ENCODE peak calls at places on chromosomes 13 and 19, in nine cellular contexts. Y, P, O, F, A, W, B, Z and V are unnamed samples.

GRCh38 chr13:47835470-47836228 is 165.4 kb downstream of the SUCLA2 start:
- DNase-seq in W (no peak), B (no peak), P (no peak), F (no peak), A (no peak), O (no peak), Z (no peak), Y (no peak), V (no peak)

GRCh38 chr19:35168261-35168660 is 13.7 kb downstream of the FXYD5 start:
- DNase-seq in O (no peak), P (no peak), Z (no peak), W (no peak), B (no peak), A (no peak), Y (no peak), F (no peak), V (no peak)

GRCh38 chr13:100436099-100436498 is 152.5 kb downstream of the GGACT start:
- DNase-seq in O (no peak), A (no peak), F (no peak), W (no peak), Y (no peak), B (no peak), Z (no peak), P (no peak), V (no peak)

GRCh38 chr19:3821156-3821555 is 35.0 kb upstream of the MATK start:
- DNase-seq in Z (no peak), B (no peak), Y (no peak), P (no peak), F (no peak), O (no peak), W (peak; percentile 59), A (no peak), V (no peak)

GRCh38 chr19:40588926-40589569 is 12.1 kb upstream of the LTBP4 start:
- DNase-seq in B (no peak), W (no peak), Z (no peak), F (no peak), P (no peak), O (no peak), A (no peak), Y (no peak), V (no peak)

GRCh38 chr13:50742353-50742752 is 101.1 kb downstream of the DLEU7 start:
- DNase-seq in F (no peak), Z (no peak), A (no peak), O (no peak), P (no peak), W (no peak), B (no peak), Y (no peak), V (no peak)

GRCh38 chr13:33351324-33351723 is 65.8 kb upstream of the STARD13 start:
- DNase-seq in Y (no peak), F (no peak), P (no peak), W (no peak), Z (no peak), O (no peak), B (peak; percentile 38), A (no peak), V (no peak)

GRCh38 chr19:40216013-40216776 is 2.0 kb downstream of the TTC9B start:
- DNase-seq in O (peak; percentile 18), Z (no peak), W (no peak), Y (no peak), A (no peak), P (no peak), B (no peak), F (no peak), V (no peak)

GRCh38 chr19:4581381-4582111 is 22.1 kb upstream of the SEMA6B start:
- DNase-seq in B (no peak), F (peak; percentile 30), Y (no peak), A (no peak), O (peak; percentile 35), W (no peak), P (no peak), Z (no peak), V (no peak)

GRCh38 chr13:100235311-100235901 is 146.5 kb downstream of the PCCA start:
- DNase-seq in P (no peak), Z (no peak), A (no peak), B (peak; percentile 31), O (peak; percentile 13), F (no peak), Y (no peak), W (peak; percentile 23), V (no peak)

GRCh38 chr19:2962018-2962670 is 15.2 kb upstream of the TLE6 start:
- DNase-seq in B (no peak), O (peak; percentile 66), F (no peak), Z (no peak), A (peak; percentile 68), W (peak; percentile 24), P (no peak), Y (no peak), V (no peak)

GRCh38 chr13:31167490-31167889 is 5.8 kb upstream of the HSPH1 start:
- DNase-seq in A (no peak), P (no peak), Y (no peak), O (no peak), W (no peak), Z (no peak), F (no peak), B (no peak), V (no peak)

GRCh38 chr19:58397533-58398037 is 2.1 kb downstream of the RNF225 start:
- DNase-seq in P (no peak), F (no peak), Z (no peak), B (no peak), Y (no peak), W (no peak), O (no peak), A (no peak), V (no peak)

GRCh38 chr19:18437481-18438330 is at the start of gene ISYNA1:
- DNase-seq in F (peak; percentile 52), O (peak; percentile 78), P (no peak), Z (no peak), Y (no peak), W (no peak), B (no peak), A (peak; percentile 86), V (peak; percentile 51)

GRCh38 chr13:50981686-50982085 is 72.1 kb downstream of the RNASEH2B start:
- DNase-seq in F (no peak), O (no peak), B (no peak), A (no peak), Z (no peak), P (no peak), W (no peak), Y (no peak), V (no peak)

GRCh38 chr13:43546260-43546659 is 240.5 kb downstream of the ENOX1 start:
- DNase-seq in B (no peak), Z (no peak), Y (no peak), P (no peak), F (no peak), A (no peak), W (no peak), O (no peak), V (no peak)

GRCh38 chr19:49333426-49334288 is 1.5 kb upstream of the CD37 start:
- DNase-seq in Y (peak; percentile 65), F (peak; percentile 70), O (no peak), B (no peak), Z (peak; percentile 63), W (no peak), P (no peak), A (peak; percentile 94), V (peak; percentile 60)

GRCh38 chr13:33353210-33353609 is 67.7 kb upstream of the STARD13 start:
- DNase-seq in O (no peak), Z (no peak), W (no peak), A (peak; percentile 78), Y (peak; percentile 82), P (no peak), B (no peak), F (no peak), V (no peak)

GRCh38 chr19:49809155-49809986 is 3.7 kb downstream of the FUZ start:
- DNase-seq in Z (peak; percentile 25), A (peak; percentile 82), P (no peak), Y (peak; percentile 60), O (peak; percentile 17), F (peak; percentile 47), B (no peak), W (peak; percentile 60), V (peak; percentile 46)

GRCh38 chr19:53158119-53158656 is 665 bp downstream of the ZNF347 start:
- DNase-seq in F (peak; percentile 40), P (no peak), W (no peak), O (no peak), B (no peak), A (peak; percentile 59), Y (peak; percentile 28), Z (peak; percentile 2), V (peak; percentile 16)

GRCh38 chr19:3679138-3679537 is 21.1 kb downstream of the PIP5K1C start:
- DNase-seq in P (no peak), Y (no peak), W (no peak), A (no peak), O (no peak), Z (no peak), F (no peak), B (no peak), V (no peak)

GRCh38 chr19:55341191-55342043 is 1.7 kb downstream of the KMT5C start:
- DNase-seq in F (peak; percentile 70), W (peak; percentile 93), P (no peak), Y (peak; percentile 83), Z (peak; percentile 17), A (peak; percentile 83), O (peak; percentile 92), B (no peak), V (no peak)

GRCh38 chr13:61884830-61885229 is 469.2 kb upstream of the PCDH20 start:
- DNase-seq in Z (no peak), B (no peak), O (no peak), W (no peak), P (no peak), F (no peak), Y (no peak), A (no peak), V (no peak)

GRCh38 chr19:33414667-33415605 is 41.4 kb downstream of the CEBPG start:
- DNase-seq in P (no peak), B (no peak), Z (no peak), A (no peak), W (no peak), O (no peak), F (no peak), Y (no peak), V (no peak)

GRCh38 chr13:35346494-35346893 is 130.0 kb downstream of the MAB21L1 start:
- DNase-seq in P (no peak), A (no peak), O (no peak), B (no peak), Z (no peak), Y (no peak), F (no peak), W (no peak), V (no peak)

GRCh38 chr19:13427273-13428051 is 78.8 kb downstream of the CACNA1A start:
- DNase-seq in B (no peak), W (no peak), Z (no peak), P (no peak), O (no peak), A (no peak), Y (no peak), F (no peak), V (no peak)

GRCh38 chr13:20658451-20658850 is 45.0 kb upstream of the IL17D start:
- DNase-seq in Z (no peak), A (no peak), F (no peak), P (no peak), B (no peak), W (no peak), Y (no peak), O (no peak), V (no peak)

GRCh38 chr19:8252922-8253589 is 43.9 kb downstream of the CERS4 start:
- DNase-seq in A (peak; percentile 93), P (no peak), F (peak; percentile 87), O (peak; percentile 71), W (peak; percentile 74), Z (peak; percentile 65), B (peak; percentile 25), Y (peak; percentile 81), V (peak; percentile 83)